ENCODE peak calls at places on chromosomes 12 and 14, in six cellular contexts. M, P, O, E, W and G are unnamed samples.

GRCh38 chr12:102169922-102170698 is 27.5 kb downstream of the PMCH start:
- DNase-seq in P (peak), E (peak), W (peak), O (peak), M (no peak), G (no peak)

GRCh38 chr14:59187802-59188460 is 536 bp upstream of the DAAM1 start:
- DNase-seq in E (peak), P (peak), M (peak), W (no peak), O (peak), G (no peak)

GRCh38 chr12:50581226-50582184 is 76.7 kb downstream of the DIP2B start:
- DNase-seq in E (no peak), W (peak), O (no peak), M (no peak), P (peak), G (no peak)

GRCh38 chr12:69500631-69501030 is 30.4 kb downstream of the FRS2 start:
- DNase-seq in P (peak), M (no peak), E (no peak), O (no peak), W (no peak), G (no peak)

GRCh38 chr12:69071091-69071370 is 138.1 kb upstream of the CPM start:
- DNase-seq in M (no peak), O (peak), P (no peak), W (no peak), E (no peak), G (no peak)

GRCh38 chr12:77686760-77687159 is 143.9 kb upstream of the NAV3 start:
- DNase-seq in W (no peak), O (no peak), P (peak), M (no peak), E (no peak), G (no peak)

GRCh38 chr12:102848832-102849231 is 68.2 kb downstream of the PAH start:
- DNase-seq in O (no peak), P (no peak), W (no peak), M (no peak), E (no peak), G (no peak)

GRCh38 chr14:105919458-105920150 is 393.2 kb downstream of the TMEM121 start:
- DNase-seq in W (no peak), O (no peak), E (no peak), P (no peak), M (no peak), G (no peak)

GRCh38 chr12:51591020-51591901 is at the start of gene SCN8A:
- DNase-seq in P (peak), E (peak), M (peak), O (peak), W (no peak), G (no peak)

GRCh38 chr12:25130741-25131188 is 64.2 kb downstream of the DNAI7 start:
- DNase-seq in W (no peak), M (no peak), P (peak), E (peak), O (peak), G (peak)

GRCh38 chr12:21631367-21631766 is 26.3 kb downstream of the LDHB start:
- DNase-seq in P (no peak), W (no peak), E (no peak), O (no peak), M (no peak), G (no peak)